ENCODE peak calls at places on chromosomes 16 and 17, in nine cellular contexts. J is ELR; L is smooth muscle cell of the brain vasculature; U is progenitor cell of endocrine pancreas; Q is NCI-H1092; Z is GM10248; D is GM12865; O is mucosa of gallbladder; M is activated naive CD4-positive, alpha-beta T cell treated with anti-CD3 and anti-CD28 coated beads, Interleukin-2, amount 10 ng/mL, durations not matched to agents 7 days and 5 days. V is an unnamed sample.

GRCh38 chr16:11253009-11253994 is 2.7 kb downstream of the SOCS1 start:
- DNase-seq in U (no peak), L (no peak), D (peak; percentile 64), J (peak; percentile 70), Q (no peak), O (no peak), Z (no peak), M (peak; percentile 62), V (no peak)

GRCh38 chr17:62923515-62924150 is 42.4 kb upstream of the TANC2 start:
- DNase-seq in J (no peak), L (no peak), O (no peak), U (no peak), M (no peak), Q (no peak), Z (no peak), D (no peak), V (no peak)

GRCh38 chr17:2335726-2336214 is 487 bp downstream of the TSR1 start:
- DNase-seq in M (peak; percentile 27), U (no peak), Z (no peak), Q (no peak), D (no peak), J (peak; percentile 39), O (no peak), L (no peak), V (peak; percentile 32)

GRCh38 chr16:88533381-88533831 is 36.8 kb upstream of the ZC3H18 start:
- DNase-seq in L (no peak), J (peak; percentile 51), Q (no peak), D (no peak), M (no peak), U (peak; percentile 8), Z (no peak), O (no peak), V (no peak)

GRCh38 chr16:85655216-85656129 is 33.3 kb downstream of the GINS2 start:
- DNase-seq in O (no peak), Q (no peak), U (no peak), D (no peak), J (no peak), Z (no peak), L (no peak), M (no peak), V (no peak)

GRCh38 chr16:66619036-66619435 is 14.5 kb downstream of the CMTM3 start:
- DNase-seq in M (no peak), L (no peak), U (no peak), Z (no peak), J (no peak), Q (no peak), O (no peak), D (no peak), V (no peak)

GRCh38 chr16:80051040-80051439 is 450.5 kb upstream of the MAF start:
- DNase-seq in D (no peak), Z (no peak), U (no peak), J (no peak), M (no peak), O (no peak), L (no peak), Q (no peak), V (no peak)

GRCh38 chr17:278055-279028 is 74.3 kb downstream of the RPH3AL start:
- DNase-seq in D (no peak), Z (no peak), M (peak; percentile 3), U (no peak), J (no peak), Q (no peak), L (no peak), O (no peak), V (peak; percentile 8)

GRCh38 chr16:80883159-80883642 is 78.8 kb upstream of the CDYL2 start:
- DNase-seq in L (no peak), D (no peak), Q (no peak), Z (no peak), M (no peak), O (peak; percentile 39), U (no peak), J (no peak), V (peak; percentile 81)